ENCODE peak calls at places on chromosomes 12 and 14, in eight cellular contexts. N is HL-60; C is choroid plexus epithelial cell; P is stimulated activated CD8-positive, alpha-beta memory T cell treated with anti-CD3 and anti-CD28 coated beads, Interleukin-15, amount 100 ng/mL, for 24 hours; U is esophagus squamous epithelium; F is T-cell; A is anterior cingulate cortex; O is A549. S is an unnamed sample.

GRCh38 chr14:24389266-24389855 is 9.4 kb upstream of the NYNRIN start:
- DNase-seq in N (no peak), C (peak; percentile 79), P (no peak), U (no peak), F (no peak), A (no peak), O (no peak), S (no peak)

GRCh38 chr14:94153750-94154350 is 20.3 kb upstream of the PPP4R4 start:
- DNase-seq in N (no peak), C (no peak), P (no peak), U (no peak), F (no peak), A (no peak), O (no peak), S (no peak)

GRCh38 chr14:101844219-101844618 is 82.7 kb downstream of the PPP2R5C start:
- DNase-seq in N (no peak), C (no peak), P (no peak), U (no peak), F (no peak), A (no peak), O (no peak), S (no peak)

GRCh38 chr12:112782921-112783320 is 8.6 kb upstream of the RPH3A start:
- DNase-seq in N (no peak), C (no peak), P (no peak), U (no peak), F (no peak), A (no peak), O (no peak), S (no peak)

GRCh38 chr12:31117203-31118011 is 43.7 kb downstream of the DDX11 start:
- DNase-seq in N (peak; percentile 7), C (peak; percentile 35), P (peak; percentile 28), U (no peak), F (peak; percentile 63), A (no peak), O (peak; percentile 76), S (peak; percentile 59)

GRCh38 chr12:13222076-13222475 is 25.6 kb downstream of the EMP1 start:
- DNase-seq in N (no peak), C (no peak), P (no peak), U (no peak), F (no peak), A (no peak), O (no peak), S (no peak)

GRCh38 chr14:58298477-58298879 is at the start of gene ARID4A:
- DNase-seq in N (no peak), C (no peak), P (peak; percentile 43), U (peak; percentile 94), F (no peak), A (peak; percentile 98), O (no peak), S (peak; percentile 91)

GRCh38 chr14:57875296-57875695 is 9.4 kb upstream of the SLC35F4 start:
- DNase-seq in N (no peak), C (no peak), P (no peak), U (no peak), F (no peak), A (no peak), O (no peak), S (no peak)

GRCh38 chr14:72515779-72516770 is 377.8 kb downstream of the DPF3 start:
- DNase-seq in N (no peak), C (peak; percentile 69), P (no peak), U (no peak), F (no peak), A (no peak), O (no peak), S (no peak)

GRCh38 chr12:54653025-54653424 is 4.9 kb upstream of the DCD start:
- DNase-seq in N (no peak), C (no peak), P (no peak), U (no peak), F (no peak), A (no peak), O (no peak), S (no peak)

GRCh38 chr14:20455355-20456300 is 602 bp downstream of the APEX1 start:
- DNase-seq in N (no peak), C (peak; percentile 95), P (no peak), U (no peak), F (peak; percentile 75), A (peak; percentile 46), O (peak; percentile 73), S (no peak)

GRCh38 chr12:91753649-91754048 is 392.0 kb downstream of the BTG1 start:
- DNase-seq in N (no peak), C (no peak), P (no peak), U (no peak), F (no peak), A (no peak), O (no peak), S (no peak)

GRCh38 chr14:69499436-69499835 is 14.9 kb downstream of the PLEKHD1 start:
- DNase-seq in N (no peak), C (no peak), P (no peak), U (no peak), F (no peak), A (no peak), O (no peak), S (no peak)

GRCh38 chr14:53670701-53671100 is 285.9 kb downstream of the BMP4 start:
- DNase-seq in N (no peak), C (peak; percentile 36), P (no peak), U (no peak), F (no peak), A (no peak), O (no peak), S (no peak)

GRCh38 chr14:90797451-90797850 is 18.8 kb downstream of the TTC7B start:
- DNase-seq in N (no peak), C (peak; percentile 50), P (no peak), U (no peak), F (no peak), A (no peak), O (no peak), S (no peak)

GRCh38 chr12:102034346-102034745 is 27.4 kb downstream of the WASHC3 start:
- DNase-seq in N (no peak), C (peak; percentile 24), P (no peak), U (no peak), F (no peak), A (no peak), O (no peak), S (no peak)

GRCh38 chr12:57715786-57716185 is 21.9 kb downstream of the OS9 start:
- DNase-seq in N (no peak), C (no peak), P (no peak), U (no peak), F (no peak), A (no peak), O (no peak), S (no peak)

GRCh38 chr12:114213055-114213561 is 192.8 kb downstream of the TBX5 start:
- DNase-seq in N (no peak), C (no peak), P (no peak), U (no peak), F (no peak), A (no peak), O (no peak), S (no peak)